ENCODE peak calls at places on chromosomes 5 and 9, in seven cellular contexts. T, V, M, E, K, X and H are unnamed samples.

GRCh38 chr9:112572416-112572815 is 85.8 kb downstream of the KIAA1958 start:
- DNase-seq in T (no peak), V (no peak), M (no peak), E (no peak), K (no peak), X (no peak), H (no peak)

GRCh38 chr9:76716270-76716669 is 48.0 kb upstream of the PCA3 start:
- DNase-seq in T (no peak), V (peak), M (no peak), E (no peak), K (no peak), X (no peak), H (no peak)

GRCh38 chr5:68444048-68444447 is 228.5 kb downstream of the PIK3R1 start:
- DNase-seq in T (no peak), V (no peak), M (no peak), E (no peak), K (no peak), X (no peak), H (no peak)

GRCh38 chr9:111516061-111516465 is 8.9 kb upstream of the ZNF483 start:
- DNase-seq in T (no peak), V (peak), M (no peak), E (no peak), K (no peak), X (no peak), H (no peak)

GRCh38 chr5:158883502-158883901 is 216.2 kb downstream of the EBF1 start:
- DNase-seq in T (no peak), V (no peak), M (no peak), E (peak), K (no peak), X (no peak), H (no peak)

GRCh38 chr5:35990941-35991592 is at the start of gene UGT3A1:
- DNase-seq in T (no peak), V (no peak), M (no peak), E (peak), K (peak), X (no peak), H (no peak)

GRCh38 chr5:133969654-133970324 is 1.4 kb upstream of the C5orf15 start:
- DNase-seq in T (no peak), V (peak), M (no peak), E (no peak), K (no peak), X (no peak), H (no peak)

GRCh38 chr9:134545213-134546211 is 96.1 kb upstream of the COL5A1 start:
- DNase-seq in T (no peak), V (peak), M (no peak), E (no peak), K (peak), X (no peak), H (no peak)

GRCh38 chr5:131644822-131645221 is 9.8 kb upstream of the RAPGEF6 start:
- DNase-seq in T (no peak), V (no peak), M (no peak), E (no peak), K (no peak), X (no peak), H (no peak)

GRCh38 chr9:137050570-137050969 is 3.3 kb downstream of the ENTPD2 start:
- DNase-seq in T (no peak), V (no peak), M (no peak), E (no peak), K (no peak), X (no peak), H (no peak)